ENCODE peak calls at places on chromosomes 12 and 14, in four cellular contexts. H, K, Y and U are unnamed samples.

GRCh38 chr12:48029811-48030650 is 25.8 kb upstream of the COL2A1 start:
- DNase-seq in H (no peak), K (no peak), Y (no peak), U (no peak)

GRCh38 chr14:32662234-32662633 is 276.4 kb upstream of the NPAS3 start:
- DNase-seq in H (no peak), K (no peak), Y (no peak), U (no peak)

GRCh38 chr14:101542391-101542790 is 18.9 kb upstream of the DIO3 start:
- DNase-seq in H (no peak), K (no peak), Y (no peak), U (no peak)

GRCh38 chr14:69547701-69548348 is 26.8 kb downstream of the CCDC177 start:
- DNase-seq in H (peak; percentile 44), K (peak; percentile 80), Y (no peak), U (peak; percentile 68)

GRCh38 chr14:55749201-55749812 is 169.3 kb downstream of the KTN1 start:
- DNase-seq in H (no peak), K (no peak), Y (no peak), U (no peak)

GRCh38 chr12:95257541-95257940 is 39.9 kb downstream of the VEZT start:
- DNase-seq in H (no peak), K (no peak), Y (no peak), U (no peak)

GRCh38 chr14:104659146-104659545 is 30.3 kb upstream of the INF2 start:
- DNase-seq in H (no peak), K (no peak), Y (no peak), U (no peak)

GRCh38 chr14:54617467-54617866 is 50.5 kb downstream of the SAMD4A start:
- DNase-seq in H (no peak), K (no peak), Y (no peak), U (no peak)

GRCh38 chr12:51118706-51119105 is 35.3 kb upstream of the CSRNP2 start:
- DNase-seq in H (no peak), K (no peak), Y (no peak), U (no peak)

GRCh38 chr12:712172-712863 is 40.1 kb upstream of the WNK1 start:
- DNase-seq in H (no peak), K (no peak), Y (no peak), U (no peak)

GRCh38 chr12:43292699-43293098 is 259.3 kb downstream of the ADAMTS20 start:
- DNase-seq in H (no peak), K (no peak), Y (no peak), U (no peak)

GRCh38 chr14:95071649-95072256 is 85.6 kb downstream of the DICER1 start:
- DNase-seq in H (no peak), K (no peak), Y (no peak), U (no peak)

GRCh38 chr12:130847097-130847496 is 8.0 kb upstream of the STX2 start:
- DNase-seq in H (no peak), K (no peak), Y (no peak), U (no peak)

GRCh38 chr12:4119157-4119761 is 154.3 kb upstream of the CCND2 start:
- DNase-seq in H (no peak), K (no peak), Y (no peak), U (no peak)

GRCh38 chr12:95687937-95688336 is 102.6 kb downstream of the NTN4 start:
- DNase-seq in H (no peak), K (no peak), Y (no peak), U (no peak)

GRCh38 chr12:107522692-107523477 is 162.7 kb upstream of the PWP1 start:
- DNase-seq in H (peak; percentile 26), K (peak; percentile 65), Y (peak; percentile 20), U (peak; percentile 53)

GRCh38 chr12:104163631-104164030 is 25.6 kb upstream of the NFYB start:
- DNase-seq in H (no peak), K (no peak), Y (no peak), U (no peak)

GRCh38 chr14:67343601-67344230 is 15.9 kb downstream of the ATP6V1D start:
- DNase-seq in H (no peak), K (no peak), Y (no peak), U (no peak)

GRCh38 chr14:89108608-89109007 is 284.2 kb downstream of the TTC8 start:
- DNase-seq in H (no peak), K (no peak), Y (no peak), U (no peak)

GRCh38 chr14:53855127-53855526 is 101.5 kb downstream of the BMP4 start:
- DNase-seq in H (no peak), K (no peak), Y (peak; percentile 96), U (no peak)

DNA sequence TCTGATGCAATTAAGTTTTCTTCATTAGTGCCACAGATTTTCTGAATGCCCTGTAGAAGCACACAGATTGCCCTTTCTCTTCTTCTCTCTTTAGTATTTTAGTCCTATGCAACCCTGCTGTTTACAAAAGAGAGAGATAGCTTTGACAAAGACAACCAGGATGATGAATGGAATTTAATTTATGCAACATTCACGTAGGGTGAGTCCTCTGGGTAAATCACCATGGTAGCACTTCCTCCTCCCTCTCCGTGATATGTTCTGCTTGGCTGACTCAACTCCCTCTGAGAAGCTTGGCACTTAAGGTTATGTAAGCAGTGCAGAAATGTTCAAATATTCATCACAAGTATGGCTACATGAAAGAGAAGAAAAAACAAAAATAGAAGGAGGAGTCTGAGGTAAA is 400.9 kb upstream of the PDE3A start:
- DNase-seq in H (no peak), K (no peak), Y (no peak), U (no peak)
- TF ChIP-seq ELF4 in H (no peak), K (no peak), Y (no peak), U (no peak)

GRCh38 chr12:66678640-66679268 is at the start of gene GRIP1:
- DNase-seq in H (peak; percentile 28), K (no peak), Y (no peak), U (no peak)

GRCh38 chr12:66676241-66676640 is 2.6 kb downstream of the GRIP1 start:
- DNase-seq in H (no peak), K (no peak), Y (no peak), U (no peak)

GRCh38 chr12:66683822-66684221 is 4.9 kb upstream of the GRIP1 start:
- DNase-seq in H (no peak), K (no peak), Y (no peak), U (no peak)

GRCh38 chr12:66683073-66683472 is 4.2 kb upstream of the GRIP1 start:
- DNase-seq in H (no peak), K (no peak), Y (no peak), U (no peak)

GRCh38 chr12:66679441-66680069 is 679 bp upstream of the GRIP1 start:
- DNase-seq in H (no peak), K (no peak), Y (no peak), U (no peak)
- TF ChIP-seq ELF4 in H (no peak), K (no peak), Y (no peak), U (no peak)

DNA sequence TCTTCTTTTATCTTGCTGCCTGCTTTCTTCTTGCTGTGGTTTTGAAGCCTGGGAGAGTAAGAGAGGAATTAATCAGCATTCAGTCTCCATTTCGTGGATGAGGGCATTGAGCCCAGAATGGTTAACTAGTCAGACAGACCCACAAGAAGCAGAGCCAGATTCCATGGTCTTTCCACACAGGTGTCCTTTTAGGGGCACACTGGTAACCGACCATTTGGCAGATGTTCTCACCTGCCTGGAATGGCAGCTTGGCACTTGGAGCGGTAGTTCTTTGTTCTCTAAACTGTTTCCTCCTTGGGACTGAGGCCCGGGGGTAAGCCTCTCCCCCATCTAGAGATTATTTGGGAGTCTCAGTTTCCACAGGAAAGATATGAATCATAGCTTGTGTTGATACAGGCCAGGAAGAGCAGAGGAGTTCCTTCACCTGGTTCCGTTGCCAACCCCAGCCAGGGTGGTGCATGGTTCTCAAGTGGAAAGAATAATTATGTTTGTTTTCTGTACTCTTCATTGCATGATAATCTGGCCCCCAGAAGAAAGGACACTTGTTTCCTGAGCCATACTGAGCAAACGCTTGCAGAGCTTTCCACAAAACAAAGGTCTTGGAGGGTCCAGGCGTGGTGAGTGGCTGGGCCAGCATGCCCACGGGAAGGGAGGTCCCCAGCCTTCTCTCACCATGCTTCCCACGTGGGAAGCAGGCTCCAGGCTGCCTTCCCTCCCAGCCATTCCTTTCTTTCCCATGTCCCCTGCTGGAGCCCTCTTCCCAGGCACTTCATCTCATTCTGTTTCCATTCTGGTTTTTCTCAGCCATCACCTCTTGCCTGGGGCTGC is 2.0 kb upstream of the KRT75 start:
- DNase-seq in H (no peak), K (no peak), Y (no peak), U (no peak)
- TF ChIP-seq ELF4 in H (no peak), K (no peak), Y (no peak), U (no peak)

DNA sequence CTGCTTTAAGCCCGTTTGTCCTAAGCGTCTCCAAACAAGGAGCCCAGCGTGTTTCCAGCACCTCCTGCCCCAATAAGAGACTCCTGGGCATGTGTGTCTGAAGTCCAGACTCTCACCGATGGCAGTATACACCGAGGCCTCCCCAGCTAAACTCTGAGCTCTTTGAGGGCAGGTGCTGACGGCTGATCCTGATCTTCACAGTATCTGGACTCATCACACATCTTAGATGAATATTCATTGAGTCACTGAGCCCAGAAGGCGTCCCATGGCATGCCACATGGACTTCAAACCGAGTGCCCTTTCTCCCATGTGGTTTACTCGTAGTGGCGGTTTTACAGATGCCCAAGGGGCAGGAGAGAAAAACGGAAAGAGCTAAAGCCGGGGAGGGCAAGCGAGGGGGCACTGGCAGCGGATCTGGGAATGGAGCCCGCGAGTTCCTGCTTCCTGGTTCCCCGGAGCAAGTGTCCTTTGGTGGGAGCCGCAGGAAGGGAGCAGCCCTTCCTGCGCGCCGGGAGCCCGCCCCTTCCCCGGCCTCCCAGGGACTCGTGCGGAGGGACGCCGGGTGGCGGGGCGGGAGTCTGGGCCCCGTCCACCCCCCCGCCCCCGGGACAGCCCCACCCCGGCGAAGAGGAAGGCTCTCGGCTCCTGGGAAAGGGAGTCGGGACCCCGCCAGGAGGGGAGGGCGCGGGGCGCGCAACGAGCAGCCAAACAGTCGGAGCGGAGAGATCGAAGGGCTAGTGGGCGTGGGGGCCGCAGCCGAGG is 584 bp upstream of the TEAD4 start:
- DNase-seq in H (peak; percentile 68), K (no peak), Y (peak; percentile 69), U (peak; percentile 92)
- TF ChIP-seq ELF4 in H (no peak), K (no peak), Y (no peak), U (no peak)

DNA sequence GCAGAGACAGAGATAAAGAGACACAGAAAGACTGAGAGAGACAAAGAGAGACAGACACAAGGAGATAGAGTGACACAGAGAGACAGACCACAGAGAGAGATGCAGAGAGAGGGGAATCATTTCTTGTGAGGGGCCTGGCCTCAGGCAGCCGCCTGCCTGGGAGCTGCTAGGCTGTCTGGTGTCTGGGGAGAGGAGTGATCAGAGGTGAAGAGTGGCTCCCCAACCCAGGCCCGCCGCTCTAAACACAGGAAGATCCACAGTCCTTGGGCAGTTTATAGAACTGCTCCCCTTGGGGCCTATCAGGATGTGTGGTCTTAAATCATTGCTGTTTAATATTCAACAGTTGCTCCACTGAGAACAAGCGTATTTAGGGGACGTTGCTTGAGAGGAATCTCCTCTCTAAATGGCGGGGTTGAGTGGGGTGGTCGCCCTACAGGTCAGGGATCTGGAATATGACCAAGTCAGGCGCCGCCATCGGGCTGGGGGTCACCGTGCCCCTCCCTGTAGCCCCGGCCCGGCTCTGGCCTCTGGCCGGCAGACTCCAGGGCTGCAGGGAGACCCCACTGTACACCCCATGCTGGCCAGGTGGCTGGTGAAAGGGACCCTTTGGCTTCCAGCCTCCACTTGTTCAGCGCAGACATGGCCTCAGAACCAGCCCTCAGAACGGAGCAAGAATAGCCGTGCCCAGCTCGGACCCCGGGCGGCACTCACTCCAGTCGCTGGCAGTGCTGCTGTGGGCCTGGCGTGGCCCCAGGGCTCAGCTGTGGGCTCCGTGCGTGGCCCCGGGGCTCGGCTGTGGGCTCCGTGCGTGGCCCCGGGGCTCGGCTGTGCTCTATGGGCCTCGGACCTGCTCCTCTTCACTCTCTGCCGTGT is 89.4 kb downstream of the GALNT9 start:
- DNase-seq in H (no peak), K (no peak), Y (no peak), U (no peak)
- TF ChIP-seq ELF4 in H (no peak), K (no peak), Y (no peak), U (no peak)